ENCODE peak calls at places on chromosomes 5 and 9, in eight cellular contexts. J, C, H, A, G, I, N and V are unnamed samples.

GRCh38 chr5:158590936-158591863 is 508.5 kb downstream of the EBF1 start:
- DNase-seq in J (peak; percentile 94), C (no peak), H (no peak), A (no peak), G (no peak), I (peak; percentile 74), N (no peak), V (peak; percentile 23)

GRCh38 chr9:18163146-18163545 is 310.8 kb upstream of the ADAMTSL1 start:
- DNase-seq in J (peak; percentile 78), C (no peak), H (no peak), A (no peak), G (no peak), I (no peak), N (no peak), V (no peak)

GRCh38 chr5:91090995-91091394 is 292.1 kb downstream of the ARRDC3 start:
- DNase-seq in J (peak; percentile 25), C (no peak), H (no peak), A (no peak), G (no peak), I (no peak), N (no peak), V (no peak)

GRCh38 chr9:122144836-122145235 is 14.7 kb downstream of the NDUFA8 start:
- DNase-seq in J (no peak), C (no peak), H (no peak), A (no peak), G (peak; percentile 18), I (no peak), N (no peak), V (no peak)

GRCh38 chr5:180608572-180609310 is 17.4 kb upstream of the SCGB3A1 start:
- DNase-seq in J (no peak), C (no peak), H (no peak), A (no peak), G (no peak), I (no peak), N (no peak), V (no peak)

GRCh38 chr5:61020415-61020814 is 75.4 kb downstream of the NDUFAF2 start:
- DNase-seq in J (no peak), C (no peak), H (no peak), A (no peak), G (no peak), I (peak; percentile 56), N (no peak), V (peak; percentile 77)

GRCh38 chr5:33582417-33582816 is 141.7 kb downstream of the TARS1 start:
- DNase-seq in J (no peak), C (no peak), H (no peak), A (no peak), G (no peak), I (no peak), N (no peak), V (no peak)

GRCh38 chr5:21164425-21164824 is 1176.4 kb upstream of the CDH18 start:
- DNase-seq in J (peak; percentile 63), C (no peak), H (no peak), A (no peak), G (no peak), I (no peak), N (no peak), V (no peak)